ENCODE peak calls at places on chromosome X, in four cellular contexts. Y is AG10803, A is hepatocyte, L is cardiac fibroblast. J is an unnamed sample.
A peak's percentile ranks its signal among the peaks of the same experiment; 100 is the strongest.

GRCh38 chrX:13691845-13692334 is 3.0 kb downstream of the RAB9A start:
- DNase-seq in L (no peak), A (no peak), Y (no peak), J (peak; percentile 37)

GRCh38 chrX:49308604-49309269 is 5.3 kb downstream of the GAGE10 start:
- DNase-seq in L (peak; percentile 48), A (no peak), Y (peak; percentile 12), J (no peak)

GRCh38 chrX:70398899-70399298 is 24.2 kb upstream of the GDPD2 start:
- DNase-seq in A (no peak), L (peak; percentile 59), Y (peak; percentile 51), J (no peak)

GRCh38 chrX:121103381-121103780 is 56.0 kb downstream of the GLUD2 start:
- DNase-seq in A (no peak), Y (no peak), L (no peak), J (no peak)

GRCh38 chrX:74578137-74578536 is 36.3 kb downstream of the RLIM start:
- DNase-seq in Y (no peak), A (no peak), L (no peak), J (no peak)

GRCh38 chrX:115264009-115264408 is 25.5 kb upstream of the LUZP4 start:
- DNase-seq in L (no peak), Y (no peak), A (no peak), J (no peak)

GRCh38 chrX:49792376-49792775 is 36.7 kb upstream of the PAGE4 start:
- DNase-seq in L (no peak), Y (no peak), A (no peak), J (no peak)

GRCh38 chrX:54819201-54819600 is 11.7 kb downstream of the MAGED2 start:
- DNase-seq in A (no peak), L (no peak), Y (no peak), J (no peak)

GRCh38 chrX:124555036-124555595 is 208.8 kb downstream of the SH2D1A start:
- DNase-seq in L (peak; percentile 16), Y (peak; percentile 71), A (peak; percentile 29), J (no peak)

GRCh38 chrX:69032601-69033000 is 132.7 kb downstream of the PJA1 start:
- DNase-seq in A (peak; percentile 49), Y (no peak), L (no peak), J (peak; percentile 36)

GRCh38 chrX:68018248-68019203 is 414.8 kb downstream of the OPHN1 start:
- DNase-seq in A (no peak), Y (peak; percentile 46), L (peak; percentile 28), J (peak; percentile 30)

GRCh38 chrX:47619486-47620302 is at the start of gene SYN1:
- DNase-seq in A (peak; percentile 92), L (peak; percentile 88), Y (peak; percentile 70), J (peak; percentile 77)

GRCh38 chrX:110180176-110180927 is 137.5 kb downstream of the AMMECR1 start:
- DNase-seq in A (peak; percentile 37), L (peak; percentile 73), Y (peak; percentile 76), J (peak; percentile 16)

GRCh38 chrX:65034641-65035450 is 58.6 kb upstream of the ZC4H2 start:
- DNase-seq in Y (peak; percentile 76), A (peak; percentile 91), L (peak; percentile 72), J (peak; percentile 63)

GRCh38 chrX:57821703-57822375 is 88.4 kb downstream of the ZXDA start:
- DNase-seq in A (no peak), L (peak; percentile 71), Y (peak; percentile 57), J (peak; percentile 20)

GRCh38 chrX:57822398-57822797 is 87.9 kb downstream of the ZXDA start:
- DNase-seq in L (no peak), Y (no peak), A (no peak), J (no peak)

GRCh38 chrX:57817302-57817701 is 93.0 kb downstream of the ZXDA start:
- DNase-seq in L (peak; percentile 4), A (no peak), Y (peak; percentile 0), J (no peak)
- TF ChIP-seq CTCF in L (peak; percentile 47), A (no peak), Y (peak; percentile 56), J (no peak)

DNA sequence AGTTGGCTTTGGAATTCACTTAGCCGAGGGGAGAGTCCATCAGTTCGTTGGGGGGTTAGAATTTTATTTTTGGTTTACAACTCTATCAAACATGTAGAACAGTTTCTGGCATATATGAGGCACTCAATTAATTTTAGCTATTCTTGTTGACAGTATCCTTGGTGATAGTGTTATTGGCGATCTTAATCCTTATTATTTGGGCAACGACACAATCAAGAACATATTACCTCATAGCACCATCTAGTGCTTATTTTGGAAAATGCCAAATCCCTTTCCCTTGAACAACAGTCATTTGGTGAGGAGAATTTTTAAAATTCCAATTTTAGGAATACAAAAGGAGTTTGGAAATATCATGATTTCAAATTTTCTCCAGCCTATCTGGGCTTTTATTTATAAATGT is 17.9 kb upstream of the PGRMC1 start:
- DNase-seq in L (peak; percentile 22), Y (no peak), A (no peak), J (no peak)
- TF ChIP-seq CTCF in L (peak; percentile 34), Y (peak; percentile 57), A (peak; percentile 47), J (no peak)

GRCh38 chrX:132714913-132715312 is 226.1 kb upstream of the MBNL3 start:
- DNase-seq in L (no peak), Y (no peak), A (no peak), J (no peak)

GRCh38 chrX:132710756-132711155 is 221.9 kb upstream of the MBNL3 start:
- DNase-seq in Y (no peak), L (no peak), A (no peak), J (no peak)

GRCh38 chrX:132718411-132718810 is 229.6 kb upstream of the MBNL3 start:
- DNase-seq in A (no peak), L (no peak), Y (no peak), J (no peak)

GRCh38 chrX:132716006-132716405 is 227.2 kb upstream of the MBNL3 start:
- DNase-seq in A (no peak), L (no peak), Y (no peak), J (no peak)
- TF ChIP-seq CTCF in A (peak; percentile 47), L (peak; percentile 3), Y (peak; percentile 35), J (no peak)

GRCh38 chrX:107849747-107850478 is 24.2 kb downstream of the MID2 start:
- DNase-seq in Y (peak; percentile 8), L (peak; percentile 15), A (no peak), J (no peak)
- TF ChIP-seq CTCF in Y (peak; percentile 15), L (peak; percentile 30), A (no peak), J (no peak)

DNA sequence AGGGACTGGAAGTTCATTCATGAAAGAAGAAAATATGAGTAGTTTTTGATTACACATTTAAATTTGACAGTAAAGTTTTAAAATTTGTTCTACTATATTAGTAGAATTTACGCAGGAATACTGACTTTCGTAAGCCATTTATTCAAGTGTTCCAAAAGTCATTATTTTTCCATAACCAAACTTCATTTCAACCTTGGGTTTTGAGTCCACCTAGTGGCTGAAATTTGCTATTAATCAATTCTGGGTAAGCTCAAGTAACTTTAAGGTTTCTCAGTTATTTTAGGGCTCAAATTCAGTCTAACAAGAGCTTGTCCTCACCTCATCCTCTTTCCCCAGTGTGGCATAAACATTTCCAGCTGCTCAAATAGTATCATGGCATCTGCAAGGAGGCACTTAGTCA is 175.4 kb downstream of the SH3BGRL start:
- DNase-seq in A (peak; percentile 16), L (peak; percentile 47), Y (peak; percentile 24), J (peak; percentile 3)
- TF ChIP-seq CTCF in A (peak; percentile 50), L (peak; percentile 37), Y (peak; percentile 56), J (no peak)

DNA sequence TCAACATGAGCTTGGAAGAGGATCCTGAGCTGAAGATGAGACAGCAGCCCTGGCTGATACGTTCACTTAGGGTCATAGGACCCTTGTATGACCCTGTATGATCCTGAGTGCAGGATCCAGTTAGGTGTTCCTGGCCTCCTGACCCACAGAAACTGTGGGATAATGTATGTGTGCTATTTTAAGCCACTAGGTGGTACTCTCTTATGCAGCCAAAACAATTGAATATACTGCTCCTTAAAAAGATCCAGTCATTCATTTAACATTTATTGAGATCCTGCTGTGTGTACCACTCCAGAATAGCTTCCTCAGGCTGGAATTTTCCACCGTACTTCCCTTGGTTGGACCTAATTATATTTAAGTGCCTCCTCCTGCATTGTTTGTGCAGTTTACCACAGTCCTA is 167.1 kb downstream of the AMELX start:
- DNase-seq in Y (no peak), A (no peak), L (no peak), J (no peak)
- TF ChIP-seq CTCF in Y (no peak), A (peak; percentile 4), L (peak; percentile 4), J (no peak)

GRCh38 chrX:131704136-131704695 is 160.3 kb downstream of the OR13H1 start:
- DNase-seq in L (no peak), Y (peak; percentile 5), A (no peak), J (no peak)
- TF ChIP-seq CTCF in L (no peak), Y (no peak), A (no peak), J (no peak)